ENCODE peak calls at places on chromosomes 3 and 15, in four cellular contexts. One of them, this sample, is unnamed.
A peak's percentile ranks its signal among the peaks of the same experiment; 100 is the strongest.

GRCh38 chr15:44780608-44781007 is 44.3 kb downstream of the TRIM69 start:
- DNase-seq in endothelial cell of umbilical vein: no peak
- DNase-seq in prostate gland: no peak
- DNase-seq in uterus: no peak
- DNase-seq in this sample: no peak

GRCh38 chr3:14216257-14217048 is 37.8 kb downstream of the LSM3 start:
- DNase-seq in endothelial cell of umbilical vein: peak; percentile 83
- DNase-seq in uterus: no peak
- DNase-seq in prostate gland: no peak
- DNase-seq in this sample: no peak

GRCh38 chr15:99928429-99928981 is 195.3 kb upstream of the LYSMD4 start:
- DNase-seq in prostate gland: peak; percentile 77
- DNase-seq in uterus: peak; percentile 74
- DNase-seq in endothelial cell of umbilical vein: peak; percentile 54
- DNase-seq in this sample: peak; percentile 89

GRCh38 chr3:37619568-37619967 is 242.1 kb upstream of the CTDSPL start:
- DNase-seq in uterus: no peak
- DNase-seq in prostate gland: no peak
- DNase-seq in endothelial cell of umbilical vein: no peak
- DNase-seq in this sample: no peak

GRCh38 chr15:53872410-53872809 is 105.8 kb upstream of the UNC13C start:
- DNase-seq in uterus: no peak
- DNase-seq in endothelial cell of umbilical vein: no peak
- DNase-seq in prostate gland: no peak
- DNase-seq in this sample: no peak

GRCh38 chr3:74636981-74637380 is 22.5 kb upstream of the CNTN3 start:
- DNase-seq in endothelial cell of umbilical vein: no peak
- DNase-seq in prostate gland: no peak
- DNase-seq in uterus: no peak
- DNase-seq in this sample: no peak

GRCh38 chr3:177479630-177480029 is 282.3 kb upstream of the TBL1XR1 start:
- DNase-seq in endothelial cell of umbilical vein: no peak
- DNase-seq in uterus: no peak
- DNase-seq in prostate gland: no peak
- DNase-seq in this sample: no peak

GRCh38 chr15:62138124-62138523 is 27.0 kb downstream of the C2CD4B start:
- DNase-seq in prostate gland: no peak
- DNase-seq in endothelial cell of umbilical vein: peak; percentile 94
- DNase-seq in uterus: peak; percentile 32
- DNase-seq in this sample: no peak

GRCh38 chr3:143472731-143473523 is 353.4 kb downstream of the CHST2 start:
- DNase-seq in uterus: no peak
- DNase-seq in prostate gland: no peak
- DNase-seq in endothelial cell of umbilical vein: no peak
- DNase-seq in this sample: no peak

GRCh38 chr3:117411991-117412390 is 702.4 kb downstream of the TUSC7 start:
- DNase-seq in endothelial cell of umbilical vein: no peak
- DNase-seq in prostate gland: no peak
- DNase-seq in uterus: no peak
- DNase-seq in this sample: no peak

GRCh38 chr3:185153861-185154629 is 1.2 kb upstream of the C3orf70 start:
- DNase-seq in endothelial cell of umbilical vein: no peak
- DNase-seq in prostate gland: no peak
- DNase-seq in uterus: no peak
- DNase-seq in this sample: no peak

GRCh38 chr3:150080058-150080730 is 109.5 kb upstream of the PFN2 start:
- DNase-seq in uterus: no peak
- DNase-seq in endothelial cell of umbilical vein: no peak
- DNase-seq in prostate gland: no peak
- DNase-seq in this sample: no peak

GRCh38 chr15:88375234-88375926 is 91.8 kb downstream of the MRPL46 start:
- DNase-seq in uterus: peak; percentile 30
- DNase-seq in endothelial cell of umbilical vein: no peak
- DNase-seq in prostate gland: no peak
- DNase-seq in this sample: no peak

GRCh38 chr15:52171386-52171785 is 19.8 kb downstream of the GNB5 start:
- DNase-seq in uterus: no peak
- DNase-seq in endothelial cell of umbilical vein: peak; percentile 52
- DNase-seq in prostate gland: no peak
- DNase-seq in this sample: no peak

GRCh38 chr3:30625541-30626438 is 19.4 kb downstream of the TGFBR2 start:
- DNase-seq in endothelial cell of umbilical vein: peak; percentile 64
- DNase-seq in prostate gland: no peak
- DNase-seq in uterus: no peak
- DNase-seq in this sample: no peak

GRCh38 chr3:107241217-107241616 is 136.0 kb upstream of the CCDC54 start:
- DNase-seq in endothelial cell of umbilical vein: no peak
- DNase-seq in uterus: peak; percentile 27
- DNase-seq in prostate gland: peak; percentile 22
- DNase-seq in this sample: no peak

GRCh38 chr3:133097214-133097613 is 59.0 kb downstream of the TMEM108 start:
- DNase-seq in uterus: no peak
- DNase-seq in prostate gland: no peak
- DNase-seq in endothelial cell of umbilical vein: no peak
- DNase-seq in this sample: no peak

GRCh38 chr3:103166890-103167289 is 732.1 kb downstream of the ZPLD1 start:
- DNase-seq in endothelial cell of umbilical vein: no peak
- DNase-seq in uterus: no peak
- DNase-seq in prostate gland: no peak
- DNase-seq in this sample: no peak

GRCh38 chr15:74240897-74241614 is 4.9 kb downstream of the CCDC33 start:
- DNase-seq in endothelial cell of umbilical vein: no peak
- DNase-seq in uterus: no peak
- DNase-seq in prostate gland: no peak
- DNase-seq in this sample: no peak

GRCh38 chr3:194928831-194929594 is 243.3 kb downstream of the FAM43A start:
- DNase-seq in prostate gland: no peak
- DNase-seq in uterus: no peak
- DNase-seq in endothelial cell of umbilical vein: no peak
- DNase-seq in this sample: no peak
- TF ChIP-seq CTCF in prostate gland: no peak
- TF ChIP-seq CTCF in uterus: no peak
- TF ChIP-seq CTCF in endothelial cell of umbilical vein: peak; percentile 28
- TF ChIP-seq CTCF in this sample: peak; percentile 16

GRCh38 chr15:58504674-58505234 is 73.0 kb downstream of the LIPC start:
- DNase-seq in prostate gland: no peak
- DNase-seq in endothelial cell of umbilical vein: no peak
- DNase-seq in uterus: no peak
- DNase-seq in this sample: no peak

GRCh38 chr15:58505581-58505980 is 73.8 kb downstream of the LIPC start:
- DNase-seq in endothelial cell of umbilical vein: no peak
- DNase-seq in uterus: no peak
- DNase-seq in prostate gland: no peak
- DNase-seq in this sample: no peak

GRCh38 chr15:58509556-58509955 is 77.8 kb downstream of the LIPC start:
- DNase-seq in endothelial cell of umbilical vein: no peak
- DNase-seq in uterus: no peak
- DNase-seq in prostate gland: no peak
- DNase-seq in this sample: no peak

GRCh38 chr15:58506064-58506490 is 74.3 kb downstream of the LIPC start:
- DNase-seq in prostate gland: no peak
- DNase-seq in uterus: no peak
- DNase-seq in endothelial cell of umbilical vein: no peak
- DNase-seq in this sample: no peak

DNA sequence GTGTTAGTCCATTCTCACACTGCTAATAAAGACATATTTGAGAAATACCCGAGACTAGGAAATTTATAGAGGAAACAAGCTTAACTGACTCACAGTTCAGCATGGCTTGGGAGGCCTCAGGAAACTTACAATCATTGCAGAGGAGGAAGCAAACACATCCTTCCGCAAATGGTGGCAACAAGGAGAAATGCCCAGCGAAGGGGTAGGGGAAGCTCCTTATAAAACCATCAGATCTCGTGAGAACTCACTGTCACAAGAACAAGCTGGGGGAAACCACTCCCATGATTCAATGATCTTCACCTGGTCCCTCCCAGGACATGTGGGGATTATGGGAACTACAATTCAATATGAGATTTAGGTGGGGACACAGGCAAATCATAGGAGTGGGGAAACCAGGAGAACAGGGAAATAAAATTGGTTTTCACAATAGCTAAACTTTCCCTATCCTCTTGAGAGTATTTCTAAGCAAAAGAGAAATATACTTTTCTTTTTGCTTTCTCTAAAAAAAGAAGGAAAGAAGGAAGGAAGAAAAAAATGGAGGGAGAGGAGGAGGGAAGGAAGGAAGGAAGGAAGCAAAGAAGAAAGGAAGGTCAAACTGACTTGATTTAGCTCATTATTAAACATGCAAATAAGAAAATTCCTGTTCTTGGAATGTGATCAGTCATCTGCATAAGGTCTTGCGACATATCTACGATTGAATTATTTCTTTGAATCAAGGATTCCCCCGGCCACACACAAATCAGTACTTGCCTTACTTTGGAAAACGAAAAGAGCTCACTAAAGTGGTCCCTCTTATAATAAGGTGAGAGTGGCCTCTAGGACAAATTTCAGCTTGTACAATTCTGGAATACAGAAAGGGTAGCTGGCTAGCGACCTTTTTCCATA is 75.2 kb downstream of the LIPC start:
- DNase-seq in prostate gland: no peak
- DNase-seq in endothelial cell of umbilical vein: no peak
- DNase-seq in uterus: no peak
- DNase-seq in this sample: no peak
- H3K4me1 ChIP-seq in prostate gland: no peaks in the 10 kb centered on the region
- H3K4me1 ChIP-seq in endothelial cell of umbilical vein: peaks cover 8% of the 10 kb centered on the region
- H3K4me1 ChIP-seq in uterus: no peaks in the 10 kb centered on the region
- H3K4me1 ChIP-seq in this sample: no peaks in the 10 kb centered on the region

GRCh38 chr15:86002444-86002843 is 77.2 kb upstream of the AGBL1 start:
- DNase-seq in prostate gland: no peak
- DNase-seq in uterus: peak; percentile 37
- DNase-seq in endothelial cell of umbilical vein: no peak
- DNase-seq in this sample: no peak

GRCh38 chr15:86001200-86001599 is 78.5 kb upstream of the AGBL1 start:
- DNase-seq in prostate gland: no peak
- DNase-seq in uterus: no peak
- DNase-seq in endothelial cell of umbilical vein: no peak
- DNase-seq in this sample: no peak

GRCh38 chr15:85997618-85998017 is 82.1 kb upstream of the AGBL1 start:
- DNase-seq in uterus: no peak
- DNase-seq in endothelial cell of umbilical vein: no peak
- DNase-seq in prostate gland: no peak
- DNase-seq in this sample: no peak

GRCh38 chr15:86004061-86004460 is 75.6 kb upstream of the AGBL1 start:
- DNase-seq in endothelial cell of umbilical vein: no peak
- DNase-seq in prostate gland: no peak
- DNase-seq in uterus: no peak
- DNase-seq in this sample: no peak

DNA sequence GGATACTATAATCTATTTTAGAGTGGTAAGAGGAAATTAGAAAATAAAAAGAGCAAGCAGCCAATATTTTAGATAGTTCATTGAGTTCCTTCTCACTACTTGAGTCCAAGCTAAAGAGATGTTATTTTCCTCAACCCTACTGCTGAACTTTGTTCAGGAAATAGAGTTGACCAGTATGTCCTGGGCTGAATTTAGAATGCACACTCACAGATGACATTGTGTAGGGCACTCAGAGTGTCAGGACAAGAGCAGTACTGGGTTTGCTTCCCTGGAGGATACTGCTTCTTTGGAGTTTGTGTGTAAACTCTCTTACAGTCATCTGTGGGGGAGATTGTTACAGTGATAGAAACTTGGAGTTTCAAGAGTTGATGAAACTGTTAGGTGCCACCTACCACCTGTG is 80.0 kb upstream of the AGBL1 start:
- DNase-seq in endothelial cell of umbilical vein: no peak
- DNase-seq in prostate gland: no peak
- DNase-seq in uterus: no peak
- DNase-seq in this sample: no peak
- H3K27ac ChIP-seq in endothelial cell of umbilical vein: no peak overlapping the region
- H3K27ac ChIP-seq in prostate gland: no peak overlapping the region
- H3K27ac ChIP-seq in uterus: no peak overlapping the region
- H3K27ac ChIP-seq in this sample: no peak overlapping the region

GRCh38 chr3:129654126-129654525 is 47.6 kb upstream of the PLXND1 start:
- DNase-seq in prostate gland: no peak
- DNase-seq in endothelial cell of umbilical vein: no peak
- DNase-seq in uterus: no peak
- DNase-seq in this sample: no peak
- TF ChIP-seq CTCF in prostate gland: no peak
- TF ChIP-seq CTCF in endothelial cell of umbilical vein: no peak
- TF ChIP-seq CTCF in uterus: no peak
- TF ChIP-seq CTCF in this sample: no peak

DNA sequence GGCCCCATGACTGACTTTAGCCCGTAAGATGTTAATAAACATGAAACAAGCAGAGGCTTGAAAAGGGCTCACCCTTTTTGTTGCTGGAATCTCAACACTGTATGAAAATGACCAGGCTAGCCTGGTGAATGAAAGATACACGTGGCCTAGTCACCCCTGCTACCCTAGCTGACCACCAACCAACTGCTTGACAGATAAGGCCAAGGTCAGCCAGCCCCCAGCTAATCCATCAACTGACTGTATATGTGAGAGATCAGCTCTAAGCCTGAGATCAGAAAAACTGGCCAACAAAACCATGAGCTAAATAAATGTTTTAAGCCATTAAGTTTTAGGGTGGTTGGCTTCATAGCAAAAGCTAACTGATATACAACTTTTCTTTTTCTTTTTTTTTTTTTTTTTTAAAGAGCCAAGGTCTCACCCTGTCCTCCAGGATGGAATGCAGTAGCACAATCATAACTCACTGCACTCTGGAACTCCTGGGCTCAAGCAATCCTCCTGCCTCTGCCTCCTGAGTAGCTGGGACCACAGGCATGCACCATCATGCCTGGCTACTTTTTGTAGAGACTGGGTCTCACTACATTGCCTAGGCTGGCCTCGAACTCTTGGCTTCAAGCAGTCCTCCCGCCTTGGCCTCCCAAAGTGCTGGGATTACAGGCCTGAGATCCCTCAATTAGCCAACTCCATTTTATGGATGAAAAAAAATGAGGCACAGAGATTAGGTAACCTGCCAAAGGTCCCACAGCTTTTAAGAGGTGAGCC is 34.6 kb downstream of the SH3BP5 start:
- DNase-seq in endothelial cell of umbilical vein: no peak
- DNase-seq in uterus: no peak
- DNase-seq in prostate gland: no peak
- DNase-seq in this sample: no peak
- H3K4me1 ChIP-seq in endothelial cell of umbilical vein: peaks cover 58% of the 10 kb centered on the region
- H3K4me1 ChIP-seq in uterus: peaks cover 10% of the 10 kb centered on the region
- H3K4me1 ChIP-seq in prostate gland: no peaks in the 10 kb centered on the region
- H3K4me1 ChIP-seq in this sample: peaks cover 23% of the 10 kb centered on the region

GRCh38 chr3:142117052-142117451 is 32.3 kb downstream of the TFDP2 start:
- DNase-seq in prostate gland: no peak
- DNase-seq in endothelial cell of umbilical vein: no peak
- DNase-seq in uterus: no peak
- DNase-seq in this sample: no peak
- H3K27ac ChIP-seq in prostate gland: peak overlapping the region; percentile 35
- H3K27ac ChIP-seq in endothelial cell of umbilical vein: no peak overlapping the region
- H3K27ac ChIP-seq in uterus: no peak overlapping the region
- H3K27ac ChIP-seq in this sample: no peak overlapping the region

GRCh38 chr15:22227961-22228762 is 147.8 kb downstream of the OR4M2 start:
- DNase-seq in prostate gland: no peak
- DNase-seq in endothelial cell of umbilical vein: no peak
- DNase-seq in uterus: no peak
- DNase-seq in this sample: no peak

GRCh38 chr15:22229971-22230815 is 149.9 kb downstream of the OR4M2 start:
- DNase-seq in uterus: no peak
- DNase-seq in prostate gland: no peak
- DNase-seq in endothelial cell of umbilical vein: no peak
- DNase-seq in this sample: no peak

GRCh38 chr15:22227411-22227810 is 147.1 kb downstream of the OR4M2 start:
- DNase-seq in prostate gland: no peak
- DNase-seq in endothelial cell of umbilical vein: no peak
- DNase-seq in uterus: no peak
- DNase-seq in this sample: no peak

GRCh38 chr15:22226034-22226790 is 145.9 kb downstream of the OR4M2 start:
- DNase-seq in uterus: no peak
- DNase-seq in prostate gland: no peak
- DNase-seq in endothelial cell of umbilical vein: no peak
- DNase-seq in this sample: no peak

GRCh38 chr15:22224241-22224671 is 143.9 kb downstream of the OR4M2 start:
- DNase-seq in uterus: no peak
- DNase-seq in prostate gland: no peak
- DNase-seq in endothelial cell of umbilical vein: no peak
- DNase-seq in this sample: no peak
- TF ChIP-seq CTCF in uterus: no peak
- TF ChIP-seq CTCF in prostate gland: no peak
- TF ChIP-seq CTCF in endothelial cell of umbilical vein: no peak
- TF ChIP-seq CTCF in this sample: no peak